ENCODE peak calls at places on chromosomes 7 and 10, in eight cellular contexts. A is suprapubic skin, G is kidney, R is lower lobe of right lung, M is tibial artery, Q is endothelial cell of umbilical vein, X is MM.1S, E is GM12878. T is an unnamed sample.

GRCh38 chr7:69577221-69577620 is 21.1 kb upstream of the AUTS2 start:
- DNase-seq in A (no peak), G (no peak), R (no peak), M (no peak), Q (no peak), X (no peak), E (no peak), T (no peak)

GRCh38 chr10:133247681-133248333 is 10.2 kb downstream of the VENTX start:
- DNase-seq in A (no peak), G (peak; percentile 71), R (no peak), M (no peak), Q (no peak), X (no peak), E (no peak), T (peak; percentile 6)

GRCh38 chr7:26329520-26330269 is 38.0 kb downstream of the SNX10 start:
- DNase-seq in A (no peak), G (no peak), R (peak; percentile 79), M (no peak), Q (no peak), X (no peak), E (no peak), T (no peak)

GRCh38 chr7:91263359-91264082 is 712 bp upstream of the FZD1 start:
- DNase-seq in A (peak; percentile 67), G (peak; percentile 85), R (peak; percentile 67), M (peak; percentile 84), Q (no peak), X (peak; percentile 18), E (no peak), T (peak; percentile 51)

GRCh38 chr10:128050937-128051336 is 75.3 kb downstream of the MKI67 start:
- DNase-seq in A (peak; percentile 69), G (peak; percentile 27), R (no peak), M (no peak), Q (no peak), X (no peak), E (no peak), T (no peak)

GRCh38 chr10:124697837-124698559 is 46.2 kb downstream of the FAM53B start:
- DNase-seq in A (no peak), G (peak; percentile 68), R (no peak), M (no peak), Q (no peak), X (no peak), E (no peak), T (no peak)

GRCh38 chr10:15725603-15726002 is 5.9 kb upstream of the ITGA8 start:
- DNase-seq in A (no peak), G (no peak), R (no peak), M (no peak), Q (peak; percentile 49), X (peak; percentile 72), E (no peak), T (peak; percentile 27)

GRCh38 chr7:54678763-54679396 is 80.1 kb downstream of the SEC61G start:
- DNase-seq in A (no peak), G (no peak), R (no peak), M (no peak), Q (no peak), X (no peak), E (no peak), T (no peak)

GRCh38 chr7:158646766-158647474 is 57.7 kb downstream of the NCAPG2 start:
- DNase-seq in A (no peak), G (no peak), R (no peak), M (no peak), Q (no peak), X (peak; percentile 30), E (no peak), T (peak; percentile 47)

GRCh38 chr7:121504478-121504877 is 108.4 kb upstream of the FAM3C start:
- DNase-seq in A (no peak), G (no peak), R (no peak), M (no peak), Q (peak; percentile 83), X (no peak), E (no peak), T (no peak)

GRCh38 chr10:6045600-6046457 is 16.3 kb downstream of the IL2RA start:
- DNase-seq in A (no peak), G (no peak), R (no peak), M (no peak), Q (no peak), X (no peak), E (no peak), T (no peak)

GRCh38 chr7:155555116-155555695 is 8.8 kb upstream of the CNPY1 start:
- DNase-seq in A (no peak), G (no peak), R (no peak), M (no peak), Q (no peak), X (no peak), E (no peak), T (no peak)

GRCh38 chr10:34251177-34251576 is 563.9 kb downstream of the PARD3 start:
- DNase-seq in A (no peak), G (no peak), R (no peak), M (no peak), Q (no peak), X (no peak), E (no peak), T (no peak)

GRCh38 chr10:71392791-71393781 is 3.6 kb upstream of the CDH23 start:
- DNase-seq in A (no peak), G (no peak), R (no peak), M (no peak), Q (no peak), X (no peak), E (no peak), T (no peak)

GRCh38 chr10:114472874-114473248 is 68.6 kb upstream of the AFAP1L2 start:
- DNase-seq in A (no peak), G (no peak), R (no peak), M (no peak), Q (no peak), X (no peak), E (no peak), T (no peak)
- H3K4me3 ChIP-seq in A (no peak overlapping the region), G (no peak overlapping the region), R (no peak overlapping the region), M (no peak overlapping the region), Q (no peak overlapping the region), X (no peak overlapping the region), E (no peak overlapping the region), T (no peak overlapping the region)

GRCh38 chr7:126426652-126427051 is 826.1 kb downstream of the GRM8 start:
- DNase-seq in A (no peak), G (no peak), R (no peak), M (no peak), Q (no peak), X (no peak), E (no peak), T (no peak)
- TF ChIP-seq CTCF in A (no peak), G (no peak), R (no peak), M (no peak), Q (no peak), X (no peak), E (no peak), T (no peak)

GRCh38 chr10:79165068-79165467 is 96.3 kb downstream of the ZMIZ1 start:
- DNase-seq in A (no peak), G (no peak), R (no peak), M (no peak), Q (no peak), X (no peak), E (no peak), T (no peak)

GRCh38 chr10:79166741-79167140 is 98.0 kb downstream of the ZMIZ1 start:
- DNase-seq in A (no peak), G (no peak), R (no peak), M (no peak), Q (no peak), X (no peak), E (no peak), T (no peak)

GRCh38 chr10:79168231-79168630 is 99.5 kb downstream of the ZMIZ1 start:
- DNase-seq in A (no peak), G (no peak), R (no peak), M (no peak), Q (no peak), X (no peak), E (no peak), T (no peak)

GRCh38 chr10:79166312-79166721 is 97.6 kb downstream of the ZMIZ1 start:
- DNase-seq in A (no peak), G (no peak), R (no peak), M (no peak), Q (no peak), X (no peak), E (no peak), T (no peak)

GRCh38 chr10:79167537-79167936 is 98.8 kb downstream of the ZMIZ1 start:
- DNase-seq in A (no peak), G (no peak), R (no peak), M (no peak), Q (no peak), X (no peak), E (no peak), T (no peak)
- H3K36me3 ChIP-seq in A (peaks cover 76% of the 10 kb centered on the region), G (peaks cover 24% of the 10 kb centered on the region), R (peaks cover 67% of the 10 kb centered on the region), M (peaks cover 31% of the 10 kb centered on the region), Q (no peaks in the 10 kb centered on the region), X (no peaks in the 10 kb centered on the region), E (no peaks in the 10 kb centered on the region), T (peaks cover 43% of the 10 kb centered on the region)

GRCh38 chr10:8056378-8056777 is 1.9 kb downstream of the GATA3 start:
- DNase-seq in A (peak; percentile 35), G (no peak), R (no peak), M (no peak), Q (peak; percentile 34), X (no peak), E (no peak), T (no peak)
- H3K4me3 ChIP-seq in A (peak overlapping the region; percentile 68), G (peak overlapping the region; percentile 62), R (peak overlapping the region; percentile 60), M (no peak overlapping the region), Q (peak overlapping the region; percentile 91), X (no peak overlapping the region), E (peak overlapping the region; percentile 63), T (peak overlapping the region; percentile 89)

GRCh38 chr10:115093286-115093775 is at the start of gene ATRNL1:
- DNase-seq in A (peak; percentile 60), G (peak; percentile 80), R (no peak), M (no peak), Q (no peak), X (peak; percentile 77), E (no peak), T (peak; percentile 69)

GRCh38 chr10:115092258-115092554 is 959 bp upstream of the ATRNL1 start:
- DNase-seq in A (no peak), G (no peak), R (no peak), M (no peak), Q (no peak), X (no peak), E (no peak), T (no peak)

GRCh38 chr10:115094605-115095004 is 1.4 kb downstream of the ATRNL1 start:
- DNase-seq in A (no peak), G (no peak), R (no peak), M (no peak), Q (no peak), X (no peak), E (no peak), T (no peak)

GRCh38 chr10:115092555-115093285 is 445 bp upstream of the ATRNL1 start:
- DNase-seq in A (peak; percentile 59), G (peak; percentile 84), R (no peak), M (no peak), Q (peak; percentile 22), X (peak; percentile 79), E (no peak), T (peak; percentile 67)

GRCh38 chr10:115093776-115094361 is 704 bp downstream of the ATRNL1 start:
- DNase-seq in A (no peak), G (peak; percentile 80), R (no peak), M (no peak), Q (no peak), X (peak; percentile 67), E (no peak), T (no peak)
- TF ChIP-seq CTCF in A (no peak), G (peak; percentile 14), R (no peak), M (no peak), Q (peak; percentile 13), X (peak; percentile 48), E (no peak), T (peak; percentile 11)

GRCh38 chr7:117616694-117617093 is 136.9 kb downstream of the CFTR start:
- DNase-seq in A (no peak), G (no peak), R (no peak), M (no peak), Q (no peak), X (no peak), E (no peak), T (no peak)
- H3K36me3 ChIP-seq in A (no peaks in the 10 kb centered on the region), G (no peaks in the 10 kb centered on the region), R (no peaks in the 10 kb centered on the region), M (no peaks in the 10 kb centered on the region), Q (no peaks in the 10 kb centered on the region), X (no peaks in the 10 kb centered on the region), E (no peaks in the 10 kb centered on the region), T (no peaks in the 10 kb centered on the region)